ENCODE peak calls at places on chromosome 2, in nine cellular contexts. Z is esophagus squamous epithelium, Q is ovary, M is sigmoid colon, S is right lobe of liver, W is K562, L is heart left ventricle, E is spleen, X is upper lobe of left lung. I is an unnamed sample.

GRCh38 chr2:169069341-169069740 is at the start of gene DHRS9:
- DNase-seq in Z (no peak), X (no peak), E (peak), S (no peak), L (no peak), M (no peak), Q (no peak), W (no peak), I (peak)

GRCh38 chr2:71512386-71512785 is 59.0 kb downstream of the DYSF start:
- DNase-seq in M (no peak), S (no peak), W (no peak), E (no peak), Z (no peak), Q (no peak), X (no peak), L (no peak), I (no peak)

GRCh38 chr2:9317559-9317958 is 105.8 kb downstream of the ITGB1BP1 start:
- DNase-seq in M (no peak), L (no peak), X (no peak), S (no peak), E (no peak), W (no peak), Z (no peak), Q (no peak), I (no peak)

GRCh38 chr2:127570282-127571250 is 35.1 kb downstream of the MYO7B start:
- DNase-seq in W (no peak), L (no peak), Q (no peak), S (no peak), E (peak), X (peak), Z (no peak), M (peak), I (no peak)

GRCh38 chr2:15757820-15758586 is 166.3 kb downstream of the DDX1 start:
- DNase-seq in E (no peak), L (no peak), Q (no peak), S (no peak), Z (no peak), X (no peak), M (no peak), W (no peak), I (no peak)

GRCh38 chr2:206700141-206700540 is 18.1 kb downstream of the DYTN start:
- DNase-seq in L (no peak), Z (no peak), X (no peak), E (no peak), W (no peak), M (no peak), S (no peak), Q (no peak), I (no peak)

GRCh38 chr2:134540954-134541353 is 177.8 kb downstream of the TMEM163 start:
- DNase-seq in W (no peak), L (no peak), Q (no peak), S (no peak), M (no peak), Z (no peak), X (no peak), E (no peak), I (no peak)

GRCh38 chr2:71882949-71883472 is 264.7 kb downstream of the CYP26B1 start:
- DNase-seq in W (peak), X (peak), S (peak), Z (no peak), M (peak), E (peak), L (peak), Q (peak), I (peak)

GRCh38 chr2:88199912-88200682 is 30.0 kb downstream of the THNSL2 start:
- DNase-seq in W (no peak), E (peak), S (peak), M (no peak), X (peak), Q (no peak), L (no peak), Z (no peak), I (no peak)

GRCh38 chr2:38598991-38599295 is 3.8 kb downstream of the HNRNPLL start:
- DNase-seq in E (no peak), L (no peak), M (no peak), S (no peak), W (no peak), Z (no peak), X (no peak), Q (no peak), I (no peak)

GRCh38 chr2:232838406-232838874 is 31.6 kb upstream of the SNORC start:
- DNase-seq in W (peak), S (peak), M (no peak), Q (no peak), L (no peak), X (no peak), E (peak), Z (no peak), I (no peak)

GRCh38 chr2:127569274-127570065 is 34.0 kb downstream of the MYO7B start:
- DNase-seq in Z (no peak), L (no peak), S (no peak), Q (no peak), E (peak), W (no peak), M (peak), X (no peak), I (peak)

GRCh38 chr2:159262226-159262625 is 24.3 kb downstream of the WDSUB1 start:
- DNase-seq in X (no peak), M (no peak), E (no peak), Z (no peak), W (no peak), L (no peak), S (no peak), Q (no peak), I (no peak)

GRCh38 chr2:172710584-172711024 is 25.0 kb upstream of the RAPGEF4 start:
- DNase-seq in M (no peak), L (no peak), X (no peak), Q (no peak), W (peak), Z (no peak), E (no peak), S (peak), I (peak)

GRCh38 chr2:9644603-9645002 is 13.8 kb upstream of the YWHAQ start:
- DNase-seq in M (no peak), W (no peak), X (no peak), Z (no peak), S (no peak), L (no peak), Q (no peak), E (no peak), I (no peak)

GRCh38 chr2:55875434-55876135 is 48.0 kb downstream of the EFEMP1 start:
- DNase-seq in X (no peak), W (no peak), Q (no peak), E (no peak), S (no peak), Z (no peak), L (no peak), M (no peak), I (no peak)

GRCh38 chr2:43171789-43172188 is 54.6 kb downstream of the ZFP36L2 start:
- DNase-seq in E (no peak), M (peak), L (peak), S (peak), Z (no peak), X (no peak), Q (peak), W (peak), I (no peak)

GRCh38 chr2:38095996-38096861 is 20.3 kb upstream of the CYP1B1 start:
- DNase-seq in L (peak), E (no peak), S (no peak), Z (no peak), X (peak), W (no peak), Q (no peak), M (no peak), I (no peak)

GRCh38 chr2:227415538-227416424 is 28.0 kb upstream of the SCYGR1 start:
- DNase-seq in Z (no peak), M (peak), E (peak), W (no peak), X (no peak), Q (no peak), L (peak), S (no peak), I (peak)
- TF ChIP-seq POLR2A in Z (no peak), M (no peak), E (no peak), W (no peak), X (no peak), Q (no peak), L (no peak), S (no peak), I (no peak)

DNA sequence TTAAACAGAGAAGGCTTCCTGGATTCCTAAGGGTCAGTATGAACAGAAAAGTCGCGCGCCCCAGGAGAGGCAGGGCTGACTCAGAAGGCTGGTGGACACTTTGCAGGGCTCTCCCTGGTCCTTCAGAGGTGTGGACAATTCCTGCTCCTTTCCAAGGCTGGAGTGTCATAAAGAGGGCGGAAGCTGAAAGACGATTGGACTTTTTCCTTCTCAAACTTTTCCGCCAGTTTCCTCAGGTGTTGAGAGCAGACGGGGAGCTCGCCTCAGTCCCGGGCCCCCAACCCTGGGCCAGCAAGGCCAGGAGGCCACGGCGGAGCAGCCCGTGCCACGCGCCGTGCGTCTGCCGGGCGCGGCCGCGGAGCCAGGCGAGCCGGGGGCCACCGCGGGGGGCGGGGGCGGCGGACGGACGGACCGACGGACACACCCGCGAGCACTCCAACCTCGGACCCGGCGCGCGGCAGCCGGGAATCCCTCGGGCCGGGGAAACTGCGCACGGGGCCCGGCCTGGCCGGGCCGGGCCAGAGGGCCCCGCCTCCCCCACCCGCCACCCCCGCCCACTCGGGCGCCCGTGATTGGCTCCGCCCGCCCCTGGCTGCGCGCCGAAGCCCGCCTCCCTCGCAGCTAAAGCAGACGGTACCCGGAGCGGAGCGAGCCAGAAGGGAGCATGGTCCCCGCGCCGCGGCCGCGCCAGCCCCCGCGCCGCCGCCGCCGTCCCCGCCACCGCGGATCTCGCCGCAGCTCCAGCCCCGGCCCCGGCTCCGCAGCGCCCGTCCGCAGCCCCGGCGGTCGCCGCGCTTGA is at the start of gene KLHL29:
- DNase-seq in M (peak), L (peak), Q (peak), W (peak), Z (no peak), S (peak), E (peak), X (peak), I (peak)
- TF ChIP-seq POLR2A in M (no peak), L (no peak), Q (no peak), W (no peak), Z (no peak), S (peak), E (no peak), X (no peak), I (peak)

GRCh38 chr2:230418341-230419016 is 2.5 kb downstream of the SP100 start:
- DNase-seq in S (no peak), E (no peak), X (no peak), L (no peak), Z (no peak), Q (no peak), W (peak), M (no peak), I (no peak)

GRCh38 chr2:230413465-230413864 is 2.5 kb upstream of the SP100 start:
- DNase-seq in L (no peak), Q (no peak), W (no peak), Z (no peak), X (no peak), S (no peak), M (no peak), E (no peak), I (no peak)

GRCh38 chr2:230417436-230417835 is 1.4 kb downstream of the SP100 start:
- DNase-seq in E (no peak), M (no peak), Q (no peak), L (no peak), Z (no peak), S (no peak), W (no peak), X (no peak), I (no peak)

GRCh38 chr2:230414302-230414701 is 1.7 kb upstream of the SP100 start:
- DNase-seq in Z (no peak), X (no peak), L (no peak), M (no peak), Q (no peak), S (no peak), W (no peak), E (no peak), I (no peak)

GRCh38 chr2:230416061-230416721 is at the start of gene SP100:
- DNase-seq in S (peak), M (peak), X (peak), Q (peak), W (peak), L (peak), Z (peak), E (peak), I (peak)
- TF ChIP-seq POLR2A in S (peak), M (peak), X (peak), Q (peak), W (peak), L (peak), Z (no peak), E (peak), I (peak)

GRCh38 chr2:174248998-174249592 is 763 bp upstream of the OLA1 start:
- DNase-seq in L (no peak), Z (no peak), Q (no peak), S (no peak), W (no peak), X (no peak), M (no peak), E (no peak), I (no peak)

GRCh38 chr2:174245065-174245464 is 3.3 kb downstream of the OLA1 start:
- DNase-seq in W (no peak), M (no peak), L (no peak), Q (no peak), E (no peak), X (no peak), Z (no peak), S (no peak), I (no peak)

GRCh38 chr2:174246944-174247381 is 1.4 kb downstream of the OLA1 start:
- DNase-seq in X (no peak), Z (no peak), W (no peak), S (no peak), Q (no peak), E (no peak), M (no peak), L (no peak), I (no peak)

GRCh38 chr2:174247474-174248186 is 702 bp downstream of the OLA1 start:
- DNase-seq in M (peak), Q (no peak), L (no peak), Z (no peak), X (no peak), W (no peak), S (peak), E (no peak), I (peak)

DNA sequence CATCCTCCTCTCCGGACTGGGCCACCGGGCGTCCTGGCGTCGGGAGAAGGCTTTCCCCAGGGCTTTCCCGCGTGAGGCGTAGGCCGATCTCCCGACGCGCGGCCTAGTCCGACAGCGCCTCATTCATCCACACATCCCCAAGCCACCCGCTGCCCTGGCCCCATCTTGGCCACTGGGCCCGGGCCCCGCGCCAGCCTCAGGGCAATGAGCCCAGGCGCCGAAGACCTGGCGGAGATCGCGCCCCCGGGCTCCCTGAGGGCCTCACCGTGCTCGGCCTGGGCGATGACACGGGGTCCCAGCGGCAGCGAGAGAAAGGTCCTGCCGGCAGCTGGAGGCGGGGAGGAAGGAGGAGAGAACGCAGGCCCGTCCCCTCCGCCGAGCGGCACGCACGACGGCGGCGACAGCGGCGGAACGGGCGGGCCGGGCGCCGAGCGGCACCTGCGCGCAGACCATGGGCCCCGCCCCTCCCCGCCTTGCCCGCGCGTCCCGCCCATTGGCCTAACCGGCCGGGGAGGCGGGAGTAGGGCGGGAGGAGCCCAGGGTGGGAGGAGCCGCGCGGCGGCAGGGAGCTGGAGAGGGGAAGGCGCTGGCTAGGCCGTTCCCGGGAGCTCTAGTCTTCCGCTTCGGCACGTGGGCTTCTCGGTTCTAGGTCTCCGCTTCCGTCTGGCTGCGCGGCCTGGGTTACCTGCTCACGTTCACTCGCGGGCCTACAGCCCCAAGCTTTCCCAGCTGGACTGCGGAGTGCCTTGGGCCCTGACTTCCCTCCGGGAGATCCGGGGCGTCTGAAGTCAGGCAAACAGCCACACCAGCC is at the start of gene OLA1:
- DNase-seq in L (peak), W (peak), X (peak), Q (peak), Z (peak), M (peak), S (peak), E (peak), I (peak)
- TF ChIP-seq POLR2A in L (peak), W (peak), X (peak), Q (peak), Z (no peak), M (no peak), S (peak), E (peak), I (peak)

DNA sequence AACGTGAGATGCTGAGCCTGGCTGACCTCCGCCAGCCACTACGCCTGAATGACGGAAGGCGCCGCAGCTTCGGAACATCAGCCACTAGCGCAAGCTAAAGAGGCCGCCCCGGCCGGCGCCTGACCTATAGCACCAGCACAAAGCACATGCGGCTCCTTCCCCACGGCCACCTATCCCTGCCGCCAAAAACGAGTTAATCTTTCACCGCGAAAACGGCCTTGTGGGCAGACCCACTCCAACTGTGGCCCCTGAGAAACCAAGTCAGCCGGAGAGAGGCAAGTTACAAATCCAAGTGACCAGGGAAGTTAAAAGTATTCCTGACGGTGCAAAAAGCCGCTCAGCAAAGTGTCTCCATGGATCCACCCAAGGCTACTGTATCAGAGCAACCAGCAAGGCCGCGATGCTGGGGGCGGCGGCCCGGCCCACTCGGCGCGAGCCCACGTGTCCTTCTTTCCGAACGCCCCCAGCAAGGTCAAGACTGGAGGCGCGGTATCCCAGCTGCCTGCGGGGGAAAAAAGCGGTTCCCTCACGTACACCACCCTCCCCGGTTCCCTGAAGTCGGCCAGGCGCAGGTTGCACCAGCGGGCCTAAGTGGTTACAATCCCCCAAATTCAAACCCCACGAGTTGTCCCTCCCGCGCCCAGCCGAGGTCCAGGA is 575 bp downstream of the HSPD1 start:
- DNase-seq in M (peak), Z (no peak), L (peak), E (peak), S (peak), W (peak), X (peak), Q (peak), I (no peak)
- TF ChIP-seq POLR2A in M (no peak), Z (no peak), L (no peak), E (no peak), S (no peak), W (no peak), X (no peak), Q (no peak), I (no peak)

DNA sequence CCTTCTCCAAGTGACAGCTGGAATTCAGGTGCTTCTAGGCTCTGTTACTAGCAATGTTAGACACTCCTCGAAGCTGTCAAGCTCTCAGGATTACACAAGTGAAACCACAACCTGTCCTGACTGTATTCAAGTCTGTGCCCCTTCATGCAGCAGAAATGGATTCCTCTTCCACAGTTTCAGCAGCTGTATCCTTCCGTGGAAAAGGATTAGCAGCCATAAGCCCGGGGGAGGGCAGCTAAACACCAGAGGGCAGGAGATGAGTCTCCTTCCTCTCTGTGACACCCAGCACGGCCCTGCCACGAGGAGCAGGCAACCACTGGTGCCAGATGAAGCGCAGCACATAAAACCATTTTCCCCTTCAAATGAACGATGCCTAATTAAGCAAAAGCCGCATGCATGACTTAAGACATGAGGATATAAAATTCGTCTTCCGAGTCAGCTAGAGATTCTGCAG is 1.2 kb downstream of the ST3GAL5 start:
- DNase-seq in Q (peak), W (no peak), Z (peak), E (peak), S (peak), X (peak), L (peak), M (peak), I (no peak)
- TF ChIP-seq POLR2A in Q (no peak), W (no peak), Z (no peak), E (no peak), S (no peak), X (no peak), L (no peak), M (no peak), I (no peak)

DNA sequence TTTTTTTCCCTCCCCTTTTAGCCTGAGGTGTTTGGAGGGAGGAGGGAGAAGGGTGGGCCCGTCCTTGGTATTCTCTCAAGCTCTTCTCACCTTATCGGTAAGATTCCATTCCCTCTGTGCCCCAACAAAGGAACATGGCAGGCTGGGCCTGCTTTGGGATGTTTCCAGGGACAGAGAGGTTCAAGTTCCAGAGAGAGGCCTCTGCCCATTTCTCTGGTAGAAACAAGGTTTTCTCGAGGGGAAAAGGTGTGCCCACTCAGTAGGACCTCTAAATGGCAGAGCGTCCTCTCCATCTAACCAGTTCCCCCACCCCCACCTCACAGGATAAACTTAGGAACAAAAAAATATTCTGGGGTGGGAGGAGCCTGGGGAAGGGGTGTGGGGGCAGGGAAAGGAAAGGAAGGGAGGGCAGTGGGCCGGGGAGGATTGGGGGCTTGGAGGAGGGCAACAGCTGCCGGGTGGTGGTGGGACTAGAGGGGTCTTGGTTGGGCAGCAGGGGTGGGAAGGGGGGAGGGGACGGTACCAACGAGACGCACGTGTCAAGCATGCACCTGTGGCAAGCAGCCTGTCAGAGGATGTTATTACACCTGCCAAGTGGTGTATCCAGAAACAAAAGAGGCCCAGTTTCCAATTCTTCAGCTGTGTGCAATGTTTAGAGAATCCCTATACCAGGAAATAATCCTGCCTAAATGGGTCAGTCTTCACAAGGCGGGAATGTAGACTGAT is 2.1 kb downstream of the PCBP1 start:
- DNase-seq in X (no peak), L (no peak), M (peak), S (peak), Z (no peak), Q (peak), E (no peak), W (peak), I (no peak)
- TF ChIP-seq POLR2A in X (no peak), L (no peak), M (no peak), S (peak), Z (no peak), Q (no peak), E (no peak), W (peak), I (no peak)

I was measured in H54.